ENCODE peak calls at places on chromosomes 4 and X, in ten cellular contexts. T is Peyer's patch; S is psoas muscle; G is ascending aorta; A is breast epithelium; I is CD4-positive, CD25-positive, alpha-beta regulatory T cell; J is cardiac muscle cell; U is SK-N-MC; D is colonic mucosa; N is neural progenitor cell. Q is an unnamed sample.

GRCh38 chr4:68520985-68521384 is 55.1 kb downstream of the UGT2B17 start:
- DNase-seq in U (no peak), J (no peak), I (no peak), S (no peak), D (no peak), T (no peak), A (no peak), G (no peak), N (no peak), Q (no peak)

GRCh38 chr4:116668190-116668589 is 417.2 kb downstream of the TRAM1L1 start:
- DNase-seq in S (no peak), I (no peak), G (no peak), J (no peak), D (no peak), T (no peak), A (no peak), U (no peak), N (peak), Q (no peak)

GRCh38 chrX:84611843-84612636 is 109.8 kb upstream of the HDX start:
- DNase-seq in U (no peak), G (no peak), T (no peak), I (no peak), J (no peak), S (no peak), N (no peak), A (no peak), D (no peak), Q (no peak)

GRCh38 chr4:156656911-156657310 is 314.7 kb downstream of the PDGFC start:
- DNase-seq in D (no peak), J (no peak), I (no peak), S (no peak), T (no peak), N (no peak), U (peak), A (no peak), G (no peak), Q (no peak)

GRCh38 chr4:3486556-3487270 is 23.6 kb downstream of the DOK7 start:
- DNase-seq in T (no peak), D (no peak), N (peak), S (no peak), J (peak), I (no peak), A (no peak), G (no peak), U (no peak), Q (no peak)

GRCh38 chr4:102008711-102009110 is 218.2 kb downstream of the BANK1 start:
- DNase-seq in T (no peak), A (no peak), U (no peak), I (no peak), D (no peak), J (no peak), G (no peak), N (no peak), S (no peak), Q (no peak)

GRCh38 chrX:132651411-132652086 is 162.7 kb upstream of the MBNL3 start:
- DNase-seq in D (no peak), S (no peak), U (no peak), A (no peak), T (no peak), I (no peak), N (no peak), J (no peak), G (no peak), Q (no peak)

GRCh38 chr4:53956454-53956853 is 108.0 kb downstream of the CHIC2 start:
- DNase-seq in D (no peak), A (no peak), U (no peak), J (no peak), S (no peak), N (no peak), T (no peak), G (no peak), I (no peak), Q (no peak)

GRCh38 chr4:30245140-30245539 is 475.0 kb upstream of the PCDH7 start:
- DNase-seq in J (no peak), T (no peak), N (no peak), I (no peak), S (no peak), G (no peak), D (no peak), U (no peak), A (no peak), Q (no peak)

GRCh38 chr4:55625835-55626234 is 10.3 kb downstream of the NMU start:
- DNase-seq in D (no peak), S (no peak), A (no peak), N (no peak), J (no peak), G (no peak), I (no peak), U (no peak), T (no peak), Q (no peak)

GRCh38 chr4:137609693-137610450 is 77.6 kb upstream of the PCDH18 start:
- DNase-seq in A (no peak), T (no peak), U (no peak), G (no peak), J (no peak), S (no peak), D (no peak), I (no peak), N (no peak), Q (no peak)

GRCh38 chr4:74768857-74769525 is 25.3 kb downstream of the BTC start:
- DNase-seq in U (no peak), I (no peak), J (no peak), A (no peak), G (no peak), S (no peak), N (no peak), D (peak), T (no peak), Q (no peak)

GRCh38 chr4:182089326-182089725 is 153.9 kb upstream of the TENM3 start:
- DNase-seq in S (no peak), N (peak), A (no peak), D (no peak), G (no peak), J (no peak), T (no peak), U (no peak), I (no peak), Q (no peak)

GRCh38 chr4:25874641-25875040 is 11.9 kb upstream of the SEL1L3 start:
- DNase-seq in J (no peak), G (no peak), U (no peak), D (no peak), N (no peak), I (no peak), A (no peak), T (no peak), S (no peak), Q (no peak)

DNA sequence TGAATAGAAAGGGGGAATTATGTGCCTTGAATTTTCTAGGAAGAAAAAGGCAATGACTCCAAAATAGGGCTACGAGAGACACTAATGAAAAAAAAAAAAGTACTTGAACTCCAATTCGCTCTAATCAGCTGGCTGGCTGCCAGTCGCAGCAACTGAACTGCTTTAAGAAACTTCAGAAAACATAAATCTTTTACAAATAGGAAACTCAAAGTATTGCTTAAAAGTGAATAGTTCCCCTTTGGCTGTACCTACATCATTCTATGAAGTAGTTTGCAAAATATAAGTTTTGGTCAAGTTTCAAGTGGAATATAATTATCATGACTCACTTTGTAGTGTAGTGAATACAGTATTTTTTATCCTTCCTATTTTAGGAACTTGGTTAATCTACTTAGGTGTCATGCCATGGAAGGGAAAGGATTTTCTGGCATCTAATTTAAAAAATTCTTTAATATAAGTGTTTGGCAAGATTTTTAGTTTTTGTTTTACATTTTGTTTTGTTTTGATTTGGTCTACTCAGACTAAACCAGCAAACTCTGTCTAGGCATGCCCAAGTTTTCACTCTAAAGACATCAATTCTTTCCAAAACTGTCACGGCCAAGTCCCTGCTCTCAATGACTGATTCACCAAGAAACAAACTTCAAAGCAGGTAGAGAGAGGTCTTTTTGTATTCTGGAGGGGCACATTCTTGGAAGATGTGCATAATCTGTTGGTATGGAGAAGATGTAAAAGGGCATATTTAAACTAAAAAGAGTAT is 382.4 kb upstream of the GALNT7 start:
- DNase-seq in A (no peak), U (peak), D (no peak), J (peak), G (no peak), N (no peak), I (no peak), T (no peak), S (peak), Q (no peak)
- H3K27ac ChIP-seq in A (no peak), U (no peak), D (no peak), J (no peak), G (no peak), N (no peak), I (no peak), T (no peak), S (no peak), Q (no peak)

DNA sequence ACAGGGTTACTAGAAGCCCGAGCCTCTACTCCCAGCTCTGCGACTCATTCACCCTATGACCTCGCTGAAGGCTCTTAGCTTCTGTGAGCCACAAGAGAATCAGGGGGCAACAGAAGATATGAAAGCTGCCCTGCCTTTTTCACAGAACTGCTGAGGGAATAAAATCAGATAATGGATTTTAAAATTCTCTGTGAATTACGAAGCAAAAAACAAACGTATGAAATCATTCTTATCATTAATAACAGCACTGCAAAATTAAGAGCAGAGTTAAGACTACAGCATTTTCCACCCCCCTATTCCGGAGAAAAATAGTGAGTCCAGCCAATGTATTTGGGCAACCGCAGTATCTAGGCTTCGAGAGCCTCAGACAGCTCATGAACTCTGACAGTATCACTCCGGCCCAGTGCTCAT is 33.5 kb downstream of the AFAP1 start:
- DNase-seq in D (no peak), I (no peak), J (no peak), G (no peak), N (no peak), S (no peak), A (no peak), T (no peak), U (no peak), Q (no peak)
- H3K4me3 ChIP-seq in D (no peak), I (no peak), J (no peak), G (peak), N (no peak), S (no peak), A (no peak), T (no peak), U (peak), Q (no peak)

GRCh38 chrX:9352683-9353430 is 112.0 kb upstream of the TBL1X start:
- DNase-seq in T (no peak), N (no peak), G (peak), D (peak), S (no peak), I (peak), U (no peak), J (no peak), A (no peak), Q (peak)
- H3K27ac ChIP-seq in T (peak), N (no peak), G (no peak), D (peak), S (no peak), I (peak), U (peak), J (no peak), A (no peak), Q (peak)

GRCh38 chr4:140242357-140243284 is 88.6 kb upstream of the MAML3 start:
- DNase-seq in T (no peak), U (no peak), J (no peak), I (no peak), S (no peak), A (no peak), D (peak), N (no peak), G (no peak), Q (no peak)
- H3K4me3 ChIP-seq in T (no peak), U (peak), J (no peak), I (peak), S (no peak), A (no peak), D (no peak), N (no peak), G (peak), Q (peak)